ENCODE peak calls at places on chromosomes 4 and X, in five cellular contexts. P is H1, F is H9, J is mesenchymal stem cell, R is trophoblast cell. I is an unnamed sample.

GRCh38 chr4:173264960-173265281 is 69.2 kb downstream of the HMGB2 start:
- DNase-seq in P (no peak), F (no peak), J (no peak), R (no peak), I (no peak)

GRCh38 chr4:86640469-86640868 is 46.4 kb downstream of the PTPN13 start:
- DNase-seq in R (no peak), J (no peak), P (no peak), F (no peak), I (no peak)

GRCh38 chrX:15349046-15349445 is 13.7 kb upstream of the PIGA start:
- DNase-seq in J (peak), P (no peak), R (peak), F (peak), I (peak)

GRCh38 chrX:105191878-105192277 is 28.6 kb downstream of the TEX13A start:
- DNase-seq in J (peak), F (peak), R (no peak), P (no peak), I (no peak)

GRCh38 chr4:7842384-7843279 is 97.0 kb downstream of the AFAP1 start:
- DNase-seq in R (peak), F (no peak), J (peak), P (no peak), I (no peak)

GRCh38 chrX:8289523-8289922 is 118.5 kb upstream of the VCX2 start:
- DNase-seq in R (no peak), P (no peak), F (no peak), J (no peak), I (no peak)

GRCh38 chr4:189177130-189177529 is 763.5 kb upstream of the FRG1 start:
- DNase-seq in P (no peak), R (no peak), F (no peak), J (no peak), I (no peak)

GRCh38 chr4:105978684-105979296 is 83.5 kb downstream of the NPNT start:
- DNase-seq in J (peak), P (no peak), R (no peak), F (no peak), I (no peak)

GRCh38 chrX:54413753-54414152 is 26.5 kb upstream of the TSR2 start:
- DNase-seq in R (no peak), F (no peak), P (no peak), J (peak), I (no peak)

GRCh38 chr4:15507679-15508078 is 38.0 kb downstream of the CC2D2A start:
- DNase-seq in F (no peak), J (no peak), R (no peak), P (no peak), I (no peak)

GRCh38 chrX:149527705-149528104 is 13.1 kb upstream of the EOLA1 start:
- DNase-seq in F (no peak), J (peak), R (peak), P (no peak), I (no peak)

GRCh38 chrX:136542281-136542680 is 10.3 kb downstream of the VGLL1 start:
- DNase-seq in F (no peak), P (no peak), J (no peak), R (no peak), I (no peak)

GRCh38 chr4:7693711-7694110 is 245.9 kb downstream of the AFAP1 start:
- DNase-seq in J (no peak), P (no peak), R (no peak), F (no peak), I (no peak)

GRCh38 chrX:55754861-55755294 is 37.3 kb downstream of the RRAGB start:
- DNase-seq in F (no peak), R (no peak), P (no peak), J (no peak), I (no peak)

DNA sequence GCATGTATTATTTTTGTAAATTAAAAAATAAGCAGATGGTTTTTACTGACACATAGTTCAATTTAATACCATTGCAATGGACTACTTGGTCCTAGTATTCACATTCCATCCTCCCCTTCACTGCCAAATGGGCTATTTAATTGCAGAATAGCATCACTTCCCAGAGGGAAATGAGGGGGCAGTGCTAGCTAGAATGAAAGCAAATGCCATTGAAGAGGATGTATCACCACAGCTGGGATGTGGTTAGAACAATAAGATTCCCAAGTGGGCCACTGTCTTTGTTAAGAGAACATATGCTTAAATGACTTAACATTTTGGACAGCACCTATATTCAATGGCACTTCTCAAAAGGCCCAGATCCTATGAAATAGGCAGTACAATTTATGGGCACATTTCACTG is 224.7 kb downstream of the RBMX2 start:
- DNase-seq in J (no peak), R (no peak), P (no peak), F (no peak), I (no peak)
- H2BK12ac ChIP-seq in J (no peak), R (no peak), P (no peak), F (no peak), I (no peak)

GRCh38 chr4:3854661-3855060 is 88.5 kb downstream of the ADRA2C start:
- DNase-seq in P (no peak), J (no peak), R (no peak), F (no peak), I (no peak)

GRCh38 chr4:3852751-3853150 is 86.6 kb downstream of the ADRA2C start:
- DNase-seq in F (no peak), P (no peak), R (peak), J (no peak), I (no peak)

GRCh38 chr4:3852309-3852708 is 86.1 kb downstream of the ADRA2C start:
- DNase-seq in J (no peak), F (peak), R (no peak), P (no peak), I (no peak)

GRCh38 chr4:3851881-3852280 is 85.7 kb downstream of the ADRA2C start:
- DNase-seq in J (no peak), F (no peak), P (no peak), R (no peak), I (no peak)

DNA sequence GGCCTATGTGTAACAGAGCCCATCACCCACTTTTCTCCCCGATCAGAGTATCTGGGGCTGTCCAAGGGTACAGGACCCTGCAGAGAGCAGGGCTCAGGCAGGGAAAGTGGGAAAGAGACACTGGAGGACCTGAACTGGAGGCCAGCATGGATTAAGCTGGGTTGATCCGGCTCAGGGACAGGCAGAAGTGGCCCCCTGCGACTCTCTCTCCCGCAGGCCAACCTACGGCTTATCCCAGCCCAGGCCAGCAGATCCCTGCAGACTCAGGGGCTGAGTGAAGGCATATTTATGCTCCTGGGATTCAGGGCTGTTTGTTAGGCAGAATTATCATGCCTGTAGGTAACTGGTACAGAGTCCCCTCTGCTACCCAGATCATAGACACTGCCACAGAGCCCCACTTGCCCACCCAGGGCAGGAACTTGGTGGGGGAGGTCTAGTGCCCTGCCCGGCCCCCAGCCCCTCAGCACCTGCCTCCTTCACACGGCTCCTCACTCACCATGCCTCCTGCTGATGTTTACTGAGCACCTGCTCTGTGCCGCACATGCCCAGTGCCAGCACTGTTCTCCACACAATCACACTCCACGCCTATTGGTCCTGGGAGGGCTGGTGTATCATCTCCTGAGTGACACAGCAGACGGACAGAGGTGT is 87.3 kb downstream of the ADRA2C start:
- DNase-seq in F (no peak), J (no peak), P (no peak), R (no peak), I (no peak)
- H2BK12ac ChIP-seq in F (no peak), J (no peak), P (peak), R (no peak), I (peak)

GRCh38 chr4:81113024-81113423 is 82.5 kb downstream of the BMP3 start:
- DNase-seq in R (no peak), J (no peak), P (no peak), F (no peak), I (no peak)
- H2BK12ac ChIP-seq in R (no peak), J (no peak), P (no peak), F (no peak), I (no peak)

DNA sequence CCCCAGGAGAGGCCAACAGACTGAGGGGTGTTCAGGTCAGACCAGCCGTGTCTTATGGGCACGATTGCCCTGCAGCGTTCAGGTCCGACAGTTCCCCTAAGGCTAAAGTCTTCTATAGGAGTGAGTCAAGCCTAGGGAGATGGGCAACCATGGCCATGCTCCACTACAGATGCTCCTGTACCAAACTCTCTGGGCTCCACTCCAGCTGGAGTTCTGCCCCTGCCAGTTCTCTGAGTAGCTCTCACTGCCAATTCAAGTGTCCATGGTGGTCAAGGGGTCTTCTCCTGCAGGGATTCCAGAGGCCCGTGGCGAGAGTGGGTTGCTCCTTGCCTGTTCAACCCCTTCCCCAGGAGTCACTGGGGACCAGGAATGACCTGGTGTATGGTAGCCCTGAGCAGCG is 38.2 kb downstream of the BEX3 start:
- DNase-seq in J (no peak), P (no peak), R (no peak), F (no peak), I (no peak)
- H2BK12ac ChIP-seq in J (no peak), P (no peak), R (no peak), F (no peak), I (no peak)